ENCODE peak calls at places on chromosomes 12 and 14, in six cellular contexts. M, D, T, K, F and Z are unnamed samples.

GRCh38 chr14:95511687-95512086 is 4.8 kb downstream of the SYNE3 start:
- DNase-seq in D (no peak), M (no peak), K (no peak), T (no peak), F (no peak), Z (no peak)

GRCh38 chr14:104517867-104518266 is 61.7 kb upstream of the C14orf180 start:
- DNase-seq in K (no peak), D (no peak), T (no peak), F (no peak), M (no peak), Z (no peak)

GRCh38 chr12:132071837-132072384 is 72.2 kb downstream of the DDX51 start:
- DNase-seq in F (no peak), M (no peak), T (no peak), K (no peak), D (no peak), Z (no peak)

GRCh38 chr12:115320967-115321366 is 637.0 kb upstream of the TBX3 start:
- DNase-seq in T (no peak), M (no peak), F (no peak), D (no peak), K (no peak), Z (no peak)

GRCh38 chr12:122951979-122952892 is 14.0 kb downstream of the ABCB9 start:
- DNase-seq in D (peak), T (peak), K (peak), M (no peak), F (peak), Z (peak)

GRCh38 chr12:10891937-10892336 is 7.9 kb upstream of the PRH1 start:
- DNase-seq in F (no peak), T (no peak), D (no peak), M (no peak), K (no peak), Z (no peak)

GRCh38 chr14:76961631-76962302 is 66.7 kb downstream of the IRF2BPL start:
- DNase-seq in D (peak), M (no peak), K (peak), T (peak), F (peak), Z (peak)

GRCh38 chr12:63752283-63752682 is 27.4 kb upstream of the RXYLT1 start:
- DNase-seq in D (no peak), M (no peak), K (no peak), F (no peak), T (no peak), Z (no peak)

GRCh38 chr12:29164477-29165163 is 15.5 kb downstream of the FAR2 start:
- DNase-seq in M (no peak), K (no peak), D (peak), T (peak), F (no peak), Z (no peak)

GRCh38 chr14:103698380-103699260 is 16.6 kb downstream of the XRCC3 start:
- DNase-seq in D (peak), M (no peak), F (no peak), T (no peak), K (no peak), Z (no peak)

GRCh38 chr14:94355191-94355794 is 32.2 kb upstream of the SERPINA6 start:
- DNase-seq in K (peak), T (peak), M (no peak), F (peak), D (no peak), Z (peak)
- TF ChIP-seq CTCF in K (peak), T (no peak), M (peak), F (peak), D (no peak), Z (no peak)

DNA sequence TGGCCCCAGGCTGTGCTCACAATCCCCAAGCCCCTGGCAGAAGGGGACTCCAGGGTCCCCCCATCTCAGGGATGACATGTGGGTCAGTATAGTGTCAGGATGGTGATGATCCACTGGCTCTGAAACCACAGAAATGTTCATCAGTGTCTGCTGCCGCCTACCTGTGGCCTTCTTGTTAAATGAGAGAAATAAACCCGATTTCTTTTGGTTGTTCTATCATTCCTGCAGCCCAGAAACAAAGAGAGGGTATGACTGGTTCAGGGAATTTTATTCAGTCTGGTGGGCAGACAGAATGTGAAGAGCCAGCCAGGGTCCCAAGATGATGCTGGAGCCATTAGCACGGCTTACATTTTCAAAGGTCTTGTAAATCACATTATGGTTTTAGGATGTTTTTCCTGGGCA is 86.6 kb downstream of the CRADD start:
- DNase-seq in D (no peak), M (no peak), K (no peak), T (no peak), F (no peak), Z (no peak)
- TF ChIP-seq CTCF in D (no peak), M (peak), K (no peak), T (no peak), F (no peak), Z (no peak)

DNA sequence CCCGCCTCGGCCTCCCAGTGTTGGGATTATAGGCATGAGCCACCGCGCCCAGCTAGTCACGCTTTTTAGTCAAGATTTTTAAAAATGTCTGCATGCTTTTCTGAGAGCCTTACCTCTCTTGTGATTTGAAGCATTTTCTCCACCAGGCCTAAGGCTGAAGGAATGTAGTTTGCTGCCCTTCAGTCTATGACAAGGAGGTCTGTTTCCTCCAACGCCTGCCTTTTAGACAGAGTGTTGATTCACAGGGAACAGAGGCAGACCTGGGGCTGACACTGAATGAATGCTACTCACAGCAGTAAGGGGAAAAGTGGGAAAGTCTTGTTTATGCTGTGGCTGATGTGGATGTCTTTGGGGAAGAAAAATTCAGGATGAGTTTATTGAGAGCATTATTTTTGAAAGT is 27.2 kb upstream of the MDM2 start:
- DNase-seq in F (no peak), D (no peak), T (no peak), K (peak), M (no peak), Z (no peak)
- TF ChIP-seq CTCF in F (no peak), D (no peak), T (no peak), K (no peak), M (no peak), Z (no peak)

DNA sequence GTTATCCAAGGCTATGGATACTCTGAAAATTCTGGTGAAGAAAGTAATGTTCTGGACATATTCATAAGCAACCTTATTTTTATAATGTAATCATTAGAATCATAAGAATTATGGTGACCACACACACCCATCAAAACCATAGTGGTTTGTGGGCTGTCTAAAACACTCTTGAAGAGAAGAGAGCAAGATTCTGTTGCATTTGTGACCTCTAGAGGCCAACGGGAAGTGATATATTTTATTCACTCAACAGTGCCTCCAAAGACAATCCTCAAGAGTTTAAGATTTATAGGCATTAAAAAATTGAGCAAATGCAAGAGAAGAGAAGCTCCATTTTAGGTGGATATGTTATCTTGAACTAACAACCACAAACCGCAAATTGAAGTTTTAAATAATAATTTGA is 68.5 kb upstream of the LGR5 start:
- DNase-seq in D (no peak), T (no peak), K (no peak), M (no peak), F (no peak), Z (no peak)
- TF ChIP-seq CTCF in D (peak), T (no peak), K (peak), M (peak), F (no peak), Z (no peak)

GRCh38 chr12:65878540-65878939 is 54.3 kb downstream of the HMGA2 start:
- DNase-seq in D (no peak), M (no peak), T (no peak), F (no peak), K (no peak), Z (no peak)
- TF ChIP-seq CTCF in D (no peak), M (peak), T (peak), F (no peak), K (peak), Z (no peak)

GRCh38 chr12:104680070-104680469 is 223.3 kb downstream of the CHST11 start:
- DNase-seq in K (no peak), D (peak), T (peak), F (no peak), M (no peak), Z (no peak)
- TF ChIP-seq CTCF in K (peak), D (peak), T (peak), F (peak), M (peak), Z (no peak)

GRCh38 chr12:124611559-124612391 is 44.4 kb upstream of the NCOR2 start:
- DNase-seq in K (no peak), F (no peak), T (no peak), M (no peak), D (no peak), Z (no peak)
- TF ChIP-seq CTCF in K (no peak), F (no peak), T (no peak), M (no peak), D (no peak), Z (no peak)

GRCh38 chr12:92953747-92954146 is 24.7 kb upstream of the EEA1 start:
- DNase-seq in K (no peak), D (no peak), F (no peak), M (no peak), T (no peak), Z (no peak)
- TF ChIP-seq CTCF in K (no peak), D (no peak), F (no peak), M (no peak), T (no peak), Z (no peak)

DNA sequence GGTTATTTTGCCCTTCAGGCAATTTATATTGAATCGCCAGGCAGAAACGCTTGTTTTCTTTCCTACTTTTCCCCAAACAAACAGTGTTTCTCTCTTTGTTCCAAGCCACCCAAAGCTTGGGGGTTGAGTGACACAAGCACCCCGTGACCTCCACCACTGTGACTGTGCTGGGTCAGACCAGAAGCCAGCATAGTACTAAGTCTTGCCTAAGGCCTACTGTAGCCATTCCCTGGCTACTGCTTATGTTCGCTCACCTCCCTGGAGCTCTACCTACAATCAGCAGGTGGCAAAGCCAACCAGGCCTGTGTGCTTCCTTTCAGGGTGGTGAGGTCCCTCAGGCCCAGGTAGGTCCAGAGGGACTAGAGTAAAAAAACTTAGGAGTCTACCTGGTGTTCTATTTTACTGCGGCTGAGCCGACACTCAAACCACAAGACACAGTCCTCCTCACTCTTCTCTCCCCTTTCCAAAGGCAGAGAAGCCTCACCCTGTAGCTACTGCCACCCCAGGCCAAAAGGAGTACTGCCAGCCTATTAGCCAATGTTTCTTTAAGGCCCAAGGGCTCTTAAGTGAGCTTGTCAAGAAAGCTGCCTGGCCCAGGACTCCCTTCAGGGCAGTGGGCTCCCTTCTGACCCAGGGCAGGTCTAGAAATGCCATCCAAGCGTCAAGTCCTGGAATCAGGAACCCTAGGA is 411.8 kb upstream of the MIS18BP1 start:
- DNase-seq in K (no peak), D (peak), T (no peak), M (no peak), F (no peak), Z (no peak)
- TF ChIP-seq CTCF in K (no peak), D (peak), T (no peak), M (no peak), F (peak), Z (no peak)

GRCh38 chr12:19181666-19182426 is 52.3 kb downstream of the PLEKHA5 start:
- DNase-seq in T (no peak), M (no peak), D (no peak), F (no peak), K (no peak), Z (no peak)
- TF ChIP-seq CTCF in T (no peak), M (peak), D (peak), F (peak), K (peak), Z (no peak)